ENCODE peak calls at places on chromosomes 11 and 22, in five cellular contexts. R is Peyer's patch, V is heart left ventricle, I is prostate gland, S is adrenal gland. Q is an unnamed sample.

GRCh38 chr11:68998390-68998911 is 14.6 kb downstream of the MRGPRF start:
- DNase-seq in R (peak; percentile 43), V (no peak), I (no peak), S (no peak), Q (no peak)

GRCh38 chr11:101870510-101870909 is 44.3 kb upstream of the CEP126 start:
- DNase-seq in R (peak; percentile 64), V (no peak), I (no peak), S (no peak), Q (no peak)

GRCh38 chr22:16917144-16918003 is 90.6 kb downstream of the GAB4 start:
- DNase-seq in R (peak; percentile 71), V (peak; percentile 49), I (peak; percentile 57), S (peak; percentile 73), Q (peak; percentile 35)

GRCh38 chr22:48240165-48240934 is 1477.9 kb downstream of the TBC1D22A start:
- DNase-seq in R (no peak), V (no peak), I (no peak), S (no peak), Q (no peak)

GRCh38 chr11:44680982-44681597 is 45.7 kb upstream of the TSPAN18 start:
- DNase-seq in R (peak; percentile 61), V (no peak), I (no peak), S (no peak), Q (no peak)

GRCh38 chr11:67006029-67006884 is 16.7 kb upstream of the SYT12 start:
- DNase-seq in R (no peak), V (peak; percentile 62), I (no peak), S (no peak), Q (peak; percentile 40)

GRCh38 chr11:67401495-67402191 is at the start of gene PPP1CA:
- DNase-seq in R (peak; percentile 96), V (peak; percentile 93), I (peak; percentile 86), S (peak; percentile 91), Q (peak; percentile 81)

GRCh38 chr11:116232364-116232801 is 540.4 kb downstream of the BUD13 start:
- DNase-seq in R (no peak), V (no peak), I (no peak), S (no peak), Q (no peak)

GRCh38 chr11:11265994-11266606 is 87.0 kb downstream of the CSNK2A3 start:
- DNase-seq in R (peak; percentile 77), V (no peak), I (peak; percentile 19), S (peak; percentile 22), Q (peak; percentile 38)

GRCh38 chr11:64206457-64207246 is at the start of gene FERMT3:
- DNase-seq in R (peak; percentile 95), V (peak; percentile 61), I (no peak), S (no peak), Q (peak; percentile 51)

GRCh38 chr11:86806903-86807302 is 6.6 kb downstream of the PRSS23 start:
- DNase-seq in R (no peak), V (no peak), I (no peak), S (no peak), Q (no peak)

GRCh38 chr11:86803136-86803535 is 2.8 kb downstream of the PRSS23 start:
- DNase-seq in R (no peak), V (no peak), I (no peak), S (no peak), Q (no peak)

GRCh38 chr11:86803641-86804040 is 3.3 kb downstream of the PRSS23 start:
- DNase-seq in R (no peak), V (no peak), I (no peak), S (no peak), Q (no peak)

GRCh38 chr11:86805873-86806310 is 5.5 kb downstream of the PRSS23 start:
- DNase-seq in R (no peak), V (no peak), I (no peak), S (no peak), Q (no peak)

GRCh38 chr11:86804871-86805415 is 4.6 kb downstream of the PRSS23 start:
- DNase-seq in R (no peak), V (no peak), I (no peak), S (no peak), Q (no peak)
- H3K4me3 ChIP-seq in R (no peak overlapping the region), V (no peak overlapping the region), I (no peak overlapping the region), S (no peak overlapping the region), Q (no peak overlapping the region)

GRCh38 chr11:7513210-7514098 is at the start of gene PPFIBP2:
- DNase-seq in R (peak; percentile 92), V (peak; percentile 86), I (peak; percentile 94), S (peak; percentile 80), Q (peak; percentile 88)
- TF ChIP-seq POLR2A in R (no peak), V (no peak), I (peak; percentile 85), S (peak; percentile 54), Q (peak; percentile 88)

DNA sequence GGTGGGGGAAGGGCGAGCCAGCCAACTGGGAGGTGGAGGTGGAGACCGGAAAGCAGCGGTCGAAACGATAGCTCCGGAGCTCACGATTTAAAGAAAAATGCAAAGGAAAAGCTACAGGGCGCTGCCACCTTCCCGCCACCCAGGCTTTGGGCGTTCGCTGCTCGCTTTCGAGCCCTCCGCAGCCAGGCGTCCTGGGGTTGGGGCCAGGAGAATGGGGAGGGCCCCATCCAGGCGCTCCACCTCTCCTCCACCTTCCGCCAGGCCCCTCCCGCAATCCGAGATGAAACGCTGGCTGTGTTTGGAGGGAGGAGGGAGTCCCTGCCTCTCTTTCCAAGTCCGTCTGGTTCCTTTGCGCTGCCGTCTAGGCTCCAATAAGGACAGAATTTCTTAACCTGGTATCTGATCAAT is 452 bp upstream of the ABTB2 start:
- DNase-seq in R (peak; percentile 74), V (peak; percentile 63), I (peak; percentile 66), S (peak; percentile 64), Q (peak; percentile 54)
- H3K4me3 ChIP-seq in R (peak overlapping the region; percentile 63), V (peak overlapping the region; percentile 53), I (peak overlapping the region; percentile 32), S (peak overlapping the region; percentile 48), Q (peak overlapping the region; percentile 87)

GRCh38 chr22:49950396-49950994 is 10.1 kb upstream of the PIM3 start:
- DNase-seq in R (no peak), V (no peak), I (no peak), S (no peak), Q (no peak)

GRCh38 chr22:49948573-49948957 is 12.0 kb upstream of the PIM3 start:
- DNase-seq in R (no peak), V (no peak), I (no peak), S (no peak), Q (no peak)

GRCh38 chr22:49949914-49950292 is 10.7 kb upstream of the PIM3 start:
- DNase-seq in R (no peak), V (no peak), I (no peak), S (no peak), Q (no peak)

GRCh38 chr22:49948116-49948515 is 12.5 kb upstream of the PIM3 start:
- DNase-seq in R (no peak), V (no peak), I (peak; percentile 70), S (no peak), Q (no peak)

DNA sequence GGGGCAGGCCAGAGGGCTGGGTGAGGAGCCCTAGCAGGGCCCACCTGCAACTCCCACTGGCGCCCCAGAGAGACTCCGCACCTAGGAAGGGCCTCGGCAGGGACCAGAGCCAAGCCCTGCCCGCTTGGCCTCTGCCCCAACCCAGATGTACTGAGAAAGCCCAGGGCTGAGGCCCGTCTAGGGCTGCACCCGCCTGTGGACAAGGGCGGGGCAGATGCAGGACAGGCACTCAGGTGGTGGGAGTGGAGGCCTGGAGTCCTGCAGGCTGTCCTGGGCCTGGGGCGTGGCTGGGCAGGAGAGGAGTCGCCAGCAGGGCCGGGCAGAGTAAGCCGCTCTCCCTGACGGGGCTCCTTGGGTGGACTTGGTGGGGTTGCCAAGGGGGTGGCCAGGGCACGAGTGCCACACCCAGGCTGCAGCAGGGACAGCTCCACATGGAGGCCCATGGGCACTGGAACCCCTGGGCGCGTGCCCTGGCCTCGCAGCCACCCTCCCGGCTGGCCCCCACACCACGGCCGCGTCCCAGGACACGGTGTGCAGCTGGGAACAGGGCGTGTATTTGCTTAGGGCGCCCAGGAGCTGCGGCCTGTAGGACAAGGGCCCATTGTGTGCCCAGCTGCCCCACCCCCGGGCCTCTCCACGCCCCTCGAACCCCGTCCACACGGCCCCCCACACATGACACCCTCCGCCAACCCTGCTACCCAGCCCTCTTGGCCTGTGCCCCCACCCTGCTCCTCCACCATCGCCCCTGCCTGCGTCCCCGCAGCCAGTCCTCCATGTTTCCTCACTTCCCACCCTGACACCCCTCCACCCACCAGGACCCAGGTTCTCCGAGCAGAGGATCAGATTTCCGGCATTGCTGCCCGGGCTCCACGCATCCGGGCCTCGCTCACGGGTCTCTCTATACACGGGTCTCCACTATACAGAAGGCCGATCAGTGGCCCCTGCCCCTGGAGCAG is 11.3 kb upstream of the PIM3 start:
- DNase-seq in R (peak; percentile 92), V (no peak), I (peak; percentile 93), S (no peak), Q (no peak)
- TF ChIP-seq POLR2A in R (peak; percentile 99), V (no peak), I (peak; percentile 68), S (no peak), Q (no peak)

DNA sequence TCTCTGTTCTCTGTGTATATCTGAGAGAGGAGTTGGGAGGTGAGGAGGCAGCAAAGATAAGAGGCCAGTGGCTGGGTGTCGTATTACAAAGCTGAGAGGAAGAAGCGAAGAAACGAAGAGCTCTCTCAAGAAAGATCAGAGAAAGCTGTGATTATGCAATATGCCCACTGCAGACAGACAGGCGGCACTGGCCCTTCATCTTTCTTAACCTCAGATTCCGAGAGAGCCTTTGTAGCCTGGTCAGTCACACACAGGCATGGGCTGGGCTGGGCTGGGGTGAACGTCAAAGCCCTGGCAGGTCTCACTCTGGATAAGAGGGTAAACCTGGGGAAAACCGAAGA is 135.6 kb downstream of the FDX1 start:
- DNase-seq in R (no peak), V (no peak), I (no peak), S (peak; percentile 39), Q (no peak)
- H3K4me3 ChIP-seq in R (no peak overlapping the region), V (no peak overlapping the region), I (no peak overlapping the region), S (no peak overlapping the region), Q (no peak overlapping the region)

DNA sequence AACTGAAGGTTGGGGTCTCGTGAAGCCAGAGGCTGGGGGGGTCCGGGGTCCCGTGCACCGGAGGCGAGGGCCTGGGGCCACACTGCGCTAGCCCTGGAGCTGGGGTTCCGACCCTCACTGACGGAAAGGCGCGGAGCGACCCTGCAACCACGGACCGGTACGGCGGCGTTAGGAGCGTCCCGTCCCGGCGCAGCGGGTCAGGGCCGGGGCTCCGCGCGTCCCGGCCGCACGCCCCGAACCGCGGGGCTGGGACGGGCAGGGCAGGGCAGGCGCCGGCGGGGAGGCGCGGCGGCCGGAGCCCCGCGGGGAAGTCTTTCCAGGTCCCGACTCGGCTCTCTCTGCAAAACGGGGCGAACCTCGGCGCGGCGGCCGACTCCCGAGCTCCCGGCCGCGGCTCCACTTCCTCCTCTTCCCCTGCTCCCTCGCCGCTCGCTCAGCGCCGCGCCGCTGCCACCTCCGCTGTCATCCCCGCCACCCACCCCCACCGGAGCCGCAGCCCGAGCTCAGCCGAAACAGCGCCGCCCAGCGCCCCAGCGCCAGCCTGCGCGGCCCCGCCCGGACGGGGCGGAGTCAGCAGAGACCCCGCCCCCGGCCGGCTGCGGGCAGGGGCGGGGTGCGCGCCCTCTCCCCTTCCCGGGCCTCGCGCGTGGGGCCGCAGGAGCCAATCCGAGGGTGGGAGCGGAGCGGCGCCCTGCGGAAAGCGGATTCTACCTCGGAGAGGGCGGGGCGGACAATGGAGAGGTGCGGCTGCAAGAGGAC is at the start of gene GDPD5:
- DNase-seq in R (peak; percentile 92), V (peak; percentile 85), I (peak; percentile 78), S (peak; percentile 77), Q (peak; percentile 68)
- TF ChIP-seq POLR2A in R (no peak), V (no peak), I (peak; percentile 43), S (no peak), Q (peak; percentile 66)

Q was measured in gastrocnemius medialis.